ENCODE peak calls at places on chromosomes 5 and 9, in seven cellular contexts. One of them, this sample, is unnamed.

GRCh38 chr9:86099695-86100364 is 472 bp upstream of the GOLM1 start:
- DNase-seq in DMS53: peak
- DNase-seq in iPS DF 19.7: no peak
- DNase-seq in neural crest cell: peak
- DNase-seq in germinal center: no peak
- DNase-seq in RKO: peak
- DNase-seq in NCI-H1048: no peak
- DNase-seq in this sample: no peak

GRCh38 chr5:95537501-95537900 is 17.3 kb downstream of the SKIC3 start:
- DNase-seq in DMS53: no peak
- DNase-seq in iPS DF 19.7: no peak
- DNase-seq in neural crest cell: no peak
- DNase-seq in germinal center: no peak
- DNase-seq in RKO: no peak
- DNase-seq in NCI-H1048: no peak
- DNase-seq in this sample: no peak

GRCh38 chr5:134083517-134083916 is 31.0 kb upstream of the TCF7 start:
- DNase-seq in DMS53: no peak
- DNase-seq in iPS DF 19.7: no peak
- DNase-seq in neural crest cell: no peak
- DNase-seq in germinal center: no peak
- DNase-seq in RKO: no peak
- DNase-seq in NCI-H1048: no peak
- DNase-seq in this sample: no peak

GRCh38 chr9:117616436-117616835 is 87.8 kb upstream of the TLR4 start:
- DNase-seq in DMS53: peak
- DNase-seq in iPS DF 19.7: no peak
- DNase-seq in neural crest cell: no peak
- DNase-seq in germinal center: no peak
- DNase-seq in RKO: no peak
- DNase-seq in NCI-H1048: no peak
- DNase-seq in this sample: no peak

GRCh38 chr5:91263898-91264297 is 119.2 kb downstream of the ARRDC3 start:
- DNase-seq in DMS53: no peak
- DNase-seq in iPS DF 19.7: no peak
- DNase-seq in neural crest cell: no peak
- DNase-seq in germinal center: no peak
- DNase-seq in RKO: no peak
- DNase-seq in NCI-H1048: no peak
- DNase-seq in this sample: no peak

GRCh38 chr5:135966165-135966564 is 11.4 kb upstream of the LECT2 start:
- DNase-seq in DMS53: no peak
- DNase-seq in iPS DF 19.7: no peak
- DNase-seq in neural crest cell: no peak
- DNase-seq in germinal center: no peak
- DNase-seq in RKO: no peak
- DNase-seq in NCI-H1048: no peak
- DNase-seq in this sample: no peak

GRCh38 chr9:30075451-30076199 is 2308.8 kb upstream of the ACO1 start:
- DNase-seq in DMS53: peak
- DNase-seq in iPS DF 19.7: no peak
- DNase-seq in neural crest cell: no peak
- DNase-seq in germinal center: no peak
- DNase-seq in RKO: peak
- DNase-seq in NCI-H1048: no peak
- DNase-seq in this sample: no peak

GRCh38 chr5:115333164-115333563 is 36.7 kb upstream of the CCDC112 start:
- DNase-seq in DMS53: no peak
- DNase-seq in iPS DF 19.7: no peak
- DNase-seq in neural crest cell: no peak
- DNase-seq in germinal center: no peak
- DNase-seq in RKO: no peak
- DNase-seq in NCI-H1048: no peak
- DNase-seq in this sample: no peak

GRCh38 chr9:92680166-92681119 is 10.5 kb upstream of the IPPK start:
- DNase-seq in DMS53: no peak
- DNase-seq in iPS DF 19.7: no peak
- DNase-seq in neural crest cell: no peak
- DNase-seq in germinal center: no peak
- DNase-seq in RKO: peak
- DNase-seq in NCI-H1048: no peak
- DNase-seq in this sample: no peak

GRCh38 chr5:148469446-148470062 is 85.8 kb downstream of the FBXO38 start:
- DNase-seq in DMS53: peak
- DNase-seq in iPS DF 19.7: no peak
- DNase-seq in neural crest cell: no peak
- DNase-seq in germinal center: no peak
- DNase-seq in RKO: peak
- DNase-seq in NCI-H1048: no peak
- DNase-seq in this sample: no peak

GRCh38 chr9:110579763-110580255 is 268 bp upstream of the SVEP1 start:
- DNase-seq in DMS53: peak
- DNase-seq in iPS DF 19.7: no peak
- DNase-seq in neural crest cell: peak
- DNase-seq in germinal center: no peak
- DNase-seq in RKO: no peak
- DNase-seq in NCI-H1048: no peak
- DNase-seq in this sample: peak

GRCh38 chr9:130445268-130445983 is 665 bp downstream of the ASS1 start:
- DNase-seq in DMS53: peak
- DNase-seq in iPS DF 19.7: no peak
- DNase-seq in neural crest cell: no peak
- DNase-seq in germinal center: no peak
- DNase-seq in RKO: no peak
- DNase-seq in NCI-H1048: no peak
- DNase-seq in this sample: no peak

GRCh38 chr5:130168211-130168610 is 263.9 kb downstream of the CHSY3 start:
- DNase-seq in DMS53: peak
- DNase-seq in iPS DF 19.7: no peak
- DNase-seq in neural crest cell: no peak
- DNase-seq in germinal center: no peak
- DNase-seq in RKO: no peak
- DNase-seq in NCI-H1048: no peak
- DNase-seq in this sample: no peak

GRCh38 chr5:14265574-14265973 is 122.4 kb downstream of the TRIO start:
- DNase-seq in DMS53: peak
- DNase-seq in iPS DF 19.7: no peak
- DNase-seq in neural crest cell: no peak
- DNase-seq in germinal center: no peak
- DNase-seq in RKO: peak
- DNase-seq in NCI-H1048: no peak
- DNase-seq in this sample: no peak

GRCh38 chr5:137737349-137738256 is 1.7 kb upstream of the KLHL3 start:
- DNase-seq in DMS53: no peak
- DNase-seq in iPS DF 19.7: no peak
- DNase-seq in neural crest cell: no peak
- DNase-seq in germinal center: no peak
- DNase-seq in RKO: no peak
- DNase-seq in NCI-H1048: no peak
- DNase-seq in this sample: no peak

GRCh38 chr9:136312436-136312835 is 8.5 kb upstream of the CCDC187 start:
- DNase-seq in DMS53: peak
- DNase-seq in iPS DF 19.7: no peak
- DNase-seq in neural crest cell: no peak
- DNase-seq in germinal center: peak
- DNase-seq in RKO: peak
- DNase-seq in NCI-H1048: no peak
- DNase-seq in this sample: peak

GRCh38 chr9:25964239-25964638 is 286.0 kb upstream of the TUSC1 start:
- DNase-seq in DMS53: peak
- DNase-seq in iPS DF 19.7: peak
- DNase-seq in neural crest cell: peak
- DNase-seq in germinal center: peak
- DNase-seq in RKO: peak
- DNase-seq in NCI-H1048: no peak
- DNase-seq in this sample: peak

GRCh38 chr5:112479418-112479817 is 60.3 kb upstream of the EPB41L4A start:
- DNase-seq in DMS53: peak
- DNase-seq in iPS DF 19.7: no peak
- DNase-seq in neural crest cell: no peak
- DNase-seq in germinal center: no peak
- DNase-seq in RKO: no peak
- DNase-seq in NCI-H1048: peak
- DNase-seq in this sample: no peak

GRCh38 chr9:83070257-83070656 is 7.3 kb upstream of the RASEF start:
- DNase-seq in DMS53: no peak
- DNase-seq in iPS DF 19.7: no peak
- DNase-seq in neural crest cell: no peak
- DNase-seq in germinal center: no peak
- DNase-seq in RKO: no peak
- DNase-seq in NCI-H1048: no peak
- DNase-seq in this sample: no peak

GRCh38 chr5:96649251-96649937 is 12.8 kb upstream of the CAST start:
- DNase-seq in DMS53: no peak
- DNase-seq in iPS DF 19.7: no peak
- DNase-seq in neural crest cell: no peak
- DNase-seq in germinal center: no peak
- DNase-seq in RKO: no peak
- DNase-seq in NCI-H1048: no peak
- DNase-seq in this sample: no peak

GRCh38 chr9:84978761-84979160 is 309.2 kb downstream of the NTRK2 start:
- DNase-seq in DMS53: no peak
- DNase-seq in iPS DF 19.7: no peak
- DNase-seq in neural crest cell: no peak
- DNase-seq in germinal center: no peak
- DNase-seq in RKO: no peak
- DNase-seq in NCI-H1048: no peak
- DNase-seq in this sample: no peak

GRCh38 chr5:148998174-148998797 is 64.6 kb downstream of the SH3TC2 start:
- DNase-seq in DMS53: peak
- DNase-seq in iPS DF 19.7: peak
- DNase-seq in neural crest cell: peak
- DNase-seq in germinal center: peak
- DNase-seq in RKO: peak
- DNase-seq in NCI-H1048: peak
- DNase-seq in this sample: peak

GRCh38 chr5:178564386-178564785 is 25.8 kb downstream of the COL23A1 start:
- DNase-seq in DMS53: no peak
- DNase-seq in iPS DF 19.7: no peak
- DNase-seq in neural crest cell: no peak
- DNase-seq in germinal center: no peak
- DNase-seq in RKO: no peak
- DNase-seq in NCI-H1048: no peak
- DNase-seq in this sample: peak

GRCh38 chr9:23308114-23308513 is 517.9 kb downstream of the ELAVL2 start:
- DNase-seq in DMS53: peak
- DNase-seq in iPS DF 19.7: no peak
- DNase-seq in neural crest cell: no peak
- DNase-seq in germinal center: no peak
- DNase-seq in RKO: no peak
- DNase-seq in NCI-H1048: no peak
- DNase-seq in this sample: no peak

GRCh38 chr5:144004146-144004545 is 166.3 kb downstream of the YIPF5 start:
- DNase-seq in DMS53: no peak
- DNase-seq in iPS DF 19.7: no peak
- DNase-seq in neural crest cell: no peak
- DNase-seq in germinal center: no peak
- DNase-seq in RKO: no peak
- DNase-seq in NCI-H1048: no peak
- DNase-seq in this sample: no peak

GRCh38 chr9:130956636-130957450 is 17.8 kb upstream of the FIBCD1 start:
- DNase-seq in DMS53: no peak
- DNase-seq in iPS DF 19.7: no peak
- DNase-seq in neural crest cell: no peak
- DNase-seq in germinal center: no peak
- DNase-seq in RKO: no peak
- DNase-seq in NCI-H1048: no peak
- DNase-seq in this sample: no peak

GRCh38 chr5:113000466-113000865 is 23.9 kb downstream of the DCP2 start:
- DNase-seq in DMS53: no peak
- DNase-seq in iPS DF 19.7: no peak
- DNase-seq in neural crest cell: no peak
- DNase-seq in germinal center: no peak
- DNase-seq in RKO: no peak
- DNase-seq in NCI-H1048: no peak
- DNase-seq in this sample: no peak

GRCh38 chr5:14463629-14464028 is 118.0 kb upstream of the OTULINL start:
- DNase-seq in DMS53: peak
- DNase-seq in iPS DF 19.7: no peak
- DNase-seq in neural crest cell: no peak
- DNase-seq in germinal center: no peak
- DNase-seq in RKO: peak
- DNase-seq in NCI-H1048: no peak
- DNase-seq in this sample: peak

GRCh38 chr9:4894076-4894475 is 91.0 kb upstream of the JAK2 start:
- DNase-seq in DMS53: no peak
- DNase-seq in iPS DF 19.7: no peak
- DNase-seq in neural crest cell: no peak
- DNase-seq in germinal center: no peak
- DNase-seq in RKO: peak
- DNase-seq in NCI-H1048: no peak
- DNase-seq in this sample: no peak

GRCh38 chr5:136629125-136629790 is 263.9 kb upstream of the TRPC7 start:
- DNase-seq in DMS53: no peak
- DNase-seq in iPS DF 19.7: no peak
- DNase-seq in neural crest cell: no peak
- DNase-seq in germinal center: no peak
- DNase-seq in RKO: no peak
- DNase-seq in NCI-H1048: no peak
- DNase-seq in this sample: no peak

GRCh38 chr9:121895836-121896544 is 197.1 kb downstream of the TTLL11 start:
- DNase-seq in DMS53: peak
- DNase-seq in iPS DF 19.7: no peak
- DNase-seq in neural crest cell: no peak
- DNase-seq in germinal center: no peak
- DNase-seq in RKO: peak
- DNase-seq in NCI-H1048: no peak
- DNase-seq in this sample: peak

GRCh38 chr9:127053057-127053821 is 69.2 kb downstream of the ANGPTL2 start:
- DNase-seq in DMS53: no peak
- DNase-seq in iPS DF 19.7: no peak
- DNase-seq in neural crest cell: no peak
- DNase-seq in germinal center: no peak
- DNase-seq in RKO: no peak
- DNase-seq in NCI-H1048: no peak
- DNase-seq in this sample: no peak

GRCh38 chr9:136054146-136054545 is 40.9 kb downstream of the NACC2 start:
- DNase-seq in DMS53: no peak
- DNase-seq in iPS DF 19.7: no peak
- DNase-seq in neural crest cell: no peak
- DNase-seq in germinal center: no peak
- DNase-seq in RKO: no peak
- DNase-seq in NCI-H1048: no peak
- DNase-seq in this sample: no peak

GRCh38 chr9:134728801-134729495 is 87.3 kb downstream of the COL5A1 start:
- DNase-seq in DMS53: no peak
- DNase-seq in iPS DF 19.7: no peak
- DNase-seq in neural crest cell: no peak
- DNase-seq in germinal center: no peak
- DNase-seq in RKO: no peak
- DNase-seq in NCI-H1048: no peak
- DNase-seq in this sample: no peak

GRCh38 chr9:117409321-117409720 is 5.5 kb downstream of the ASTN2 start:
- DNase-seq in DMS53: no peak
- DNase-seq in iPS DF 19.7: no peak
- DNase-seq in neural crest cell: no peak
- DNase-seq in germinal center: no peak
- DNase-seq in RKO: no peak
- DNase-seq in NCI-H1048: no peak
- DNase-seq in this sample: no peak

GRCh38 chr5:156431956-156432829 is 105.2 kb downstream of the SGCD start:
- DNase-seq in DMS53: no peak
- DNase-seq in iPS DF 19.7: no peak
- DNase-seq in neural crest cell: no peak
- DNase-seq in germinal center: no peak
- DNase-seq in RKO: no peak
- DNase-seq in NCI-H1048: no peak
- DNase-seq in this sample: no peak

GRCh38 chr5:103561670-103562069 is 919 bp downstream of the NUDT12 start:
- DNase-seq in DMS53: peak
- DNase-seq in iPS DF 19.7: no peak
- DNase-seq in neural crest cell: no peak
- DNase-seq in germinal center: no peak
- DNase-seq in RKO: peak
- DNase-seq in NCI-H1048: no peak
- DNase-seq in this sample: no peak

GRCh38 chr5:74641014-74641777 is 668 bp upstream of the ENC1 start:
- DNase-seq in DMS53: peak
- DNase-seq in iPS DF 19.7: no peak
- DNase-seq in neural crest cell: peak
- DNase-seq in germinal center: no peak
- DNase-seq in RKO: peak
- DNase-seq in NCI-H1048: no peak
- DNase-seq in this sample: peak